ENCODE peak calls at places on chromosome 9, in four cellular contexts. G, X, H and S are unnamed samples.

GRCh38 chr9:976805-977360 is 428 bp downstream of the DMRT3 start:
- DNase-seq in H (no peak), G (no peak), X (no peak), S (no peak)

GRCh38 chr9:130938652-130939404 is at the start of gene FIBCD1:
- DNase-seq in X (peak), G (no peak), H (no peak), S (no peak)

GRCh38 chr9:85142461-85143401 is 473.2 kb downstream of the NTRK2 start:
- DNase-seq in X (peak), G (peak), H (peak), S (no peak)

GRCh38 chr9:105053209-105053652 is 125.3 kb upstream of the ABCA1 start:
- DNase-seq in H (no peak), G (peak), X (no peak), S (no peak)

GRCh38 chr9:137486141-137486490 is 27.0 kb upstream of the NSMF start:
- DNase-seq in G (no peak), X (no peak), H (no peak), S (no peak)

GRCh38 chr9:22146604-22147003 is 137.5 kb upstream of the CDKN2B start:
- DNase-seq in H (no peak), X (no peak), G (no peak), S (no peak)

GRCh38 chr9:8206720-8207119 is 407.1 kb upstream of the DMAC1 start:
- DNase-seq in X (no peak), H (no peak), G (no peak), S (no peak)

GRCh38 chr9:123457586-123457985 is 101.6 kb downstream of the CRB2 start:
- DNase-seq in H (no peak), G (no peak), X (no peak), S (no peak)

GRCh38 chr9:127828262-127829031 is 25.8 kb downstream of the FPGS start:
- DNase-seq in G (peak), X (peak), H (peak), S (peak)

GRCh38 chr9:21554813-21555212 is 72.7 kb upstream of the IFNE start:
- DNase-seq in G (no peak), H (no peak), X (peak), S (no peak)

GRCh38 chr9:121317737-121318630 is 50.0 kb downstream of the GSN start:
- DNase-seq in G (no peak), H (peak), X (no peak), S (peak)

GRCh38 chr9:130755377-130756007 is 61.9 kb downstream of the EXOSC2 start:
- DNase-seq in G (no peak), X (peak), H (no peak), S (no peak)

GRCh38 chr9:35811364-35812024 is 568 bp downstream of the SPAG8 start:
- DNase-seq in G (no peak), H (peak), X (peak), S (no peak)

GRCh38 chr9:34291423-34291822 is 37.6 kb downstream of the KIF24 start:
- DNase-seq in H (no peak), X (no peak), G (no peak), S (no peak)

GRCh38 chr9:126532019-126532462 is 81.7 kb upstream of the LMX1B start:
- DNase-seq in H (no peak), G (no peak), X (no peak), S (peak)

GRCh38 chr9:133713211-133713959 is 24.8 kb downstream of the SARDH start:
- DNase-seq in G (no peak), X (no peak), H (no peak), S (no peak)

GRCh38 chr9:22041792-22042191 is 32.7 kb upstream of the CDKN2B start:
- DNase-seq in G (peak), X (no peak), H (peak), S (no peak)

GRCh38 chr9:116566677-116567488 is 120.2 kb upstream of the TRIM32 start:
- DNase-seq in X (no peak), G (no peak), H (peak), S (no peak)

GRCh38 chr9:72579190-72579589 is 57.8 kb downstream of the TMC1 start:
- DNase-seq in X (peak), H (no peak), G (peak), S (no peak)

GRCh38 chr9:94534901-94535300 is 20.0 kb upstream of the PCAT7 start:
- DNase-seq in H (no peak), X (no peak), G (no peak), S (no peak)

GRCh38 chr9:70021026-70021571 is 22.5 kb upstream of the MAMDC2 start:
- DNase-seq in H (no peak), G (no peak), X (peak), S (peak)

DNA sequence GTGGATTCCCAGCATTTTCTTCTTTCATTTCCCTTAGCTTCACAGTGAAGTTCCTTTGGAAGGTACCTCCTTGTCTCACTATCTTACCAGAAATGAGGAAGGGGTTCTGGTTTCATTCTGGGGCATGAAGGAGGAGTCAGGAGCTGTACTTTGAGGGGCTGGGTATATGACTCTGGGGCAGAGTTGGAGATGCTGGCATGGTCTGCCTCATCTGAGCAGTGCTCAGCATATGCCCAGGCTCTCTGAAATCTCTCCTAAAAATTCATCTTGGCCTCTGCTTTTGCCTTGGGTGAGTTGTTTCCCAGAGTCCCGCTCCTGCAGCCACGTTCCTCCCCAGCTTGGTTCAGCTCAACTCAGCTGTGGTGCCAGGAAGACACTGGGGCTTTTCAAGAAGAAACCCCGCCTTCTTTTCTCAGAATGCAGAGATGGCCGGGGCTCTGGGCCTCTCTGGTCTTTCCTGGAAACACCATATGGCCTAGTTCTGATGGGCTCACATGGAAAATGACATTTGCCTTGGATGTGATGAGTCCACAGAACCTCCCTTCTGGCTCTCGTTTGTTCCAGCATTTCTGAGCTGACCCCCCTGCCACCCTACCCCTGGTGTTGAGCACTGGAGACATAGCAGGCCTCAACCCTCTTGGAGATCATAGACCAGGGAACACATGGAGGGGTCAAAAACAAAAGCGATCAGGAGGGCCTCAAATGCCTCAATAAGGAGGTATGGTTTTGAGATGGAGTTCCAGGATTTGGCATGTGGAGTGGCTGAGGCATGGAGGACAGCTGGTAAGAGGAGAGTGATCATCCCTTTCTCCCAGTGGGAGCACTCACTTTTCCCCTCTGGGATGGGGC is 12.0 kb upstream of the TGFBR1 start:
- DNase-seq in X (no peak), G (no peak), H (no peak), S (no peak)
- TF ChIP-seq POLR2A in X (no peak), G (no peak), H (no peak), S (no peak)

GRCh38 chr9:99807276-99807852 is 14.3 kb upstream of the NR4A3 start:
- DNase-seq in H (peak), X (peak), G (peak), S (peak)
- TF ChIP-seq CTCF in H (peak), X (peak), G (no peak), S (peak)

GRCh38 chr9:114385412-114386181 is 2.2 kb downstream of the AKNA start:
- DNase-seq in H (peak), G (peak), X (peak), S (peak)
- TF ChIP-seq POLR2A in H (peak), G (no peak), X (no peak), S (no peak)

DNA sequence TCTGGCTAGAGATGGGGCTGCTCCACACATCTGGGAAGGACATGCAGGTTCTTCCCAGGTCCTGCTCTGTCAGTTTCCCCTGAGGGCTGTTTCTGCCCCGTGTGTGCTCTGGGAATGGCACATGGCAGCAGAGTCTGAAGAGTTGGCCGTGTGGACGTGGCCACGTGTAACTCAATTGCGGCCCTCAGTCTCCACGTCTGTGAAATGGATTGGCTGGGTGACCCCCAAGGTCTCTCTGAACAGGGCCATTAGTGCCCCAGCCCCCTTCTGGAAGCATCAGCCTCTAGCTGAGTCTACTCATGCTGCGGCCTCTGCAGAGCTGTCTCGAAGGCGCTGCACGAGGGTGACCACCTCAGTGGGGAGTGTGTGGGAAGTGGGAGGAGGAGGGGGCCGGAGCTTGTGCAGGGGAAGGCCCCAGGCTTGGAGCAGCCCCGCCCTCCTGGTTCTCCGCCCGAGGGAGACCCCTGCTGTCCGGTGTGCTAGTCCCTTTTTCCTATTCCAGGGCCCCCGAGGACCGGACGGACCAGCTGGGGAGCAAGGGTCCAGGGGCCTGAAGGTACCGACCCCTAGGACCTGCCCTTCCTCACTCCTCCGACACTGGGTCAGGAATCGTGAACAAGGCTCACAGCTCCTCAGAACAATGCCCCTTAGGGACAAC is 58.9 kb upstream of the ORM1 start:
- DNase-seq in X (no peak), G (no peak), H (no peak), S (peak)
- TF ChIP-seq CTCF in X (no peak), G (no peak), H (no peak), S (peak)

DNA sequence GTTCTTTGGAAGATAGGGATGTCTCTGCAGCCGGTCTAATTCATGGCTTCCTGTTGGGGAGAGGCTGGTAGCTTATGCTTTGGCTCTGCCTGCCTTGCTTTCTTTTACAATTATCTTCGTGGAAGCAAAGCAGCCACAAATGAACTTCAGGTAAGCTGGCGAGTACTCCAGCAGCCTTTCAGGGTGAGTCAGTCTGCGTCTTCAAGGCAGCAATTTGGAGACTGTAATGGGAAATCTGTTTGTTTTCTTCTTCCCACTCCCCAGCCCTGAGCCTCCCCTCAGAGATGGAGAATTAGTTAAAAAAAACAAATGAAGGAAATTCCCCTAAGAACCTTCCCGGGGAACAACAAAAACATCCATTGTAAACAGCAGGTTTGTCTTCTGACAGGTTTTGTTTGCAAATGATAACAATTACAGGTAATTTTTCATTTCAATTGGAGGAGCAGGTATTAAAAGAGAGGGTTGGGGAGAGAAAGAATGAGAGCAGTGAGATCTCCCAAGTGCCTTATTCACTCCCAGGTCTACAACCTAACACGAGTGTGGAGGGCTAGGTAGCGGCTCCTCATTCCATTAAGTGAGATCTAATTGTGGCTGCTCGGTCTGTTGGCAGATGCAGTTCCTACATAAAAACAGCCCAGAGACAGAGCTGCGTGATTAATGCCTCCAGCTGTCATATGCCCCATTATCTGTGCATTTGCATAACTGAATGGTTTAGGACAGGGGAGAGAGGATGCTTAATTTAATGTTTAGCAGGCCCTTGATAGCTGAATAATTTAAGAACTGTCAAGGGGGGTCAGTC is 100.3 kb downstream of the PSAT1 start:
- DNase-seq in G (no peak), X (no peak), H (no peak), S (no peak)
- TF ChIP-seq POLR2A in G (no peak), X (no peak), H (no peak), S (no peak)

GRCh38 chr9:92686954-92687353 is 17.0 kb upstream of the IPPK start:
- DNase-seq in X (no peak), G (no peak), H (no peak), S (no peak)
- TF ChIP-seq CTCF in X (peak), G (no peak), H (no peak), S (no peak)